ENCODE peak calls at places on chromosomes 3 and 15, in five cellular contexts. M is IMR-90, D is H1, F is K562, Q is SK-N-SH. V is an unnamed sample.

GRCh38 chr3:111917300-111917699 is 58.2 kb downstream of the PHLDB2 start:
- DNase-seq in M (peak), D (no peak), F (no peak), Q (no peak), V (no peak)

GRCh38 chr3:105835606-105836005 is 33.2 kb downstream of the CBLB start:
- DNase-seq in M (no peak), D (no peak), F (no peak), Q (no peak), V (no peak)

GRCh38 chr15:80015156-80015555 is 44.2 kb upstream of the BCL2A1 start:
- DNase-seq in M (no peak), D (no peak), F (no peak), Q (no peak), V (no peak)

GRCh38 chr3:153273217-153273616 is 111.2 kb downstream of the RAP2B start:
- DNase-seq in M (no peak), D (no peak), F (no peak), Q (no peak), V (no peak)

GRCh38 chr15:48440084-48440483 is 108.9 kb downstream of the DUT start:
- DNase-seq in M (peak), D (no peak), F (no peak), Q (no peak), V (no peak)

GRCh38 chr3:4741404-4742307 is 237.6 kb upstream of the BHLHE40 start:
- DNase-seq in M (peak), D (no peak), F (peak), Q (no peak), V (peak)

GRCh38 chr15:75104804-75105557 is 81.6 kb downstream of the PPCDC start:
- DNase-seq in M (peak), D (no peak), F (peak), Q (no peak), V (peak)

GRCh38 chr3:7739754-7740153 is 761.9 kb upstream of the LMCD1 start:
- DNase-seq in M (no peak), D (no peak), F (no peak), Q (no peak), V (no peak)

GRCh38 chr15:84834227-84834955 is 17.2 kb downstream of the ALPK3 start:
- DNase-seq in M (no peak), D (no peak), F (no peak), Q (no peak), V (no peak)

GRCh38 chr3:43338295-43338694 is 52.0 kb downstream of the SNRK start:
- DNase-seq in M (peak), D (no peak), F (peak), Q (no peak), V (no peak)

GRCh38 chr3:140753865-140754754 is 76.2 kb downstream of the TRIM42 start:
- DNase-seq in M (no peak), D (no peak), F (no peak), Q (no peak), V (no peak)

GRCh38 chr3:29694783-29695182 is 413.9 kb downstream of the RBMS3 start:
- DNase-seq in M (peak), D (no peak), F (no peak), Q (no peak), V (peak)

GRCh38 chr15:65374831-65375401 is 2.9 kb downstream of the IGDCC3 start:
- DNase-seq in M (peak), D (no peak), F (no peak), Q (no peak), V (no peak)

GRCh38 chr3:76107935-76108570 is 322.7 kb upstream of the ZNF717 start:
- DNase-seq in M (peak), D (no peak), F (peak), Q (peak), V (peak)

GRCh38 chr3:11391930-11392688 is 119.9 kb downstream of the ATG7 start:
- DNase-seq in M (peak), D (no peak), F (no peak), Q (peak), V (no peak)

GRCh38 chr15:40845511-40846284 is 1.9 kb downstream of the SPINT1 start:
- DNase-seq in M (no peak), D (no peak), F (no peak), Q (no peak), V (peak)

GRCh38 chr3:126982125-126982521 is 792 bp upstream of the PLXNA1 start:
- DNase-seq in M (peak), D (peak), F (peak), Q (no peak), V (no peak)

GRCh38 chr3:73484656-73485248 is 140.0 kb downstream of the PDZRN3 start:
- DNase-seq in M (peak), D (no peak), F (no peak), Q (no peak), V (no peak)

GRCh38 chr15:90320885-90321278 is 31.2 kb upstream of the ZNF774 start:
- DNase-seq in M (no peak), D (no peak), F (no peak), Q (no peak), V (no peak)

GRCh38 chr3:55547086-55547666 is 60.1 kb upstream of the WNT5A start:
- DNase-seq in M (no peak), D (no peak), F (no peak), Q (no peak), V (no peak)

GRCh38 chr3:160210799-160211221 is 14.4 kb upstream of the C3orf80 start:
- DNase-seq in M (peak), D (no peak), F (no peak), Q (no peak), V (peak)

GRCh38 chr15:89761929-89762328 is 10.9 kb upstream of the MESP1 start:
- DNase-seq in M (no peak), D (no peak), F (no peak), Q (no peak), V (no peak)

GRCh38 chr15:61081028-61081322 is 148.1 kb downstream of the RORA start:
- DNase-seq in M (no peak), D (no peak), F (no peak), Q (no peak), V (no peak)

GRCh38 chr3:42713747-42714146 is 11.1 kb upstream of the HHATL start:
- DNase-seq in M (no peak), D (no peak), F (no peak), Q (no peak), V (no peak)

GRCh38 chr3:36477655-36478054 is 97.4 kb downstream of the STAC start:
- DNase-seq in M (no peak), D (no peak), F (no peak), Q (no peak), V (no peak)

GRCh38 chr15:60362318-60363023 is 35.3 kb downstream of the ANXA2 start:
- DNase-seq in M (peak), D (no peak), F (no peak), Q (no peak), V (peak)

GRCh38 chr3:141578197-141578596 is 91.4 kb downstream of the RASA2 start:
- DNase-seq in M (peak), D (no peak), F (no peak), Q (no peak), V (no peak)

GRCh38 chr3:106610362-106610997 is 741.7 kb upstream of the CBLB start:
- DNase-seq in M (peak), D (no peak), F (no peak), Q (no peak), V (no peak)

GRCh38 chr3:158802399-158803023 is 657 bp downstream of the MFSD1 start:
- DNase-seq in M (peak), D (no peak), F (no peak), Q (no peak), V (no peak)

GRCh38 chr3:170180107-170180951 is 1.2 kb downstream of the PHC3 start:
- DNase-seq in M (peak), D (no peak), F (peak), Q (no peak), V (no peak)

GRCh38 chr3:158768881-158769518 is 32.9 kb upstream of the MFSD1 start:
- DNase-seq in M (peak), D (no peak), F (no peak), Q (no peak), V (peak)

GRCh38 chr3:100988080-100988479 is 5.1 kb downstream of the ABI3BP start:
- DNase-seq in M (no peak), D (no peak), F (no peak), Q (no peak), V (no peak)

GRCh38 chr3:59764131-59764530 is 714.3 kb upstream of the CFAP20DC start:
- DNase-seq in M (peak), D (no peak), F (no peak), Q (no peak), V (no peak)

GRCh38 chr3:47410801-47411646 is 30.2 kb downstream of the PTPN23 start:
- DNase-seq in M (no peak), D (no peak), F (no peak), Q (peak), V (no peak)

GRCh38 chr3:5039585-5039984 is 60.3 kb downstream of the BHLHE40 start:
- DNase-seq in M (no peak), D (no peak), F (no peak), Q (no peak), V (no peak)

GRCh38 chr3:4763604-4764247 is 215.5 kb upstream of the BHLHE40 start:
- DNase-seq in M (no peak), D (no peak), F (no peak), Q (no peak), V (no peak)

GRCh38 chr3:172984938-172985337 is 156.1 kb downstream of the SPATA16 start:
- DNase-seq in M (no peak), D (no peak), F (no peak), Q (no peak), V (no peak)

GRCh38 chr15:67821784-67822451 is 3.4 kb upstream of the SKOR1 start:
- DNase-seq in M (no peak), D (no peak), F (no peak), Q (peak), V (no peak)

GRCh38 chr3:177089901-177090300 is 107.4 kb downstream of the TBL1XR1 start:
- DNase-seq in M (no peak), D (no peak), F (no peak), Q (no peak), V (no peak)

GRCh38 chr3:138057384-138057783 is 47.4 kb downstream of the CLDN18 start:
- DNase-seq in M (no peak), D (no peak), F (no peak), Q (no peak), V (no peak)

GRCh38 chr3:194019766-194020165 is 116.2 kb upstream of the HES1 start:
- DNase-seq in M (no peak), D (no peak), F (no peak), Q (no peak), V (no peak)
- TF ChIP-seq USF2 in M (no peak), D (no peak), F (no peak), Q (no peak), V (no peak)

GRCh38 chr3:171231361-171231760 is 204.8 kb upstream of the SLC2A2 start:
- DNase-seq in M (no peak), D (no peak), F (no peak), Q (no peak), V (no peak)
- H2AFZ ChIP-seq in M (no peak), D (no peak), F (no peak), Q (no peak), V (no peak)

GRCh38 chr3:150013801-150014200 is 43.1 kb upstream of the PFN2 start:
- DNase-seq in M (no peak), D (no peak), F (no peak), Q (no peak), V (no peak)

GRCh38 chr3:150014782-150015181 is 44.1 kb upstream of the PFN2 start:
- DNase-seq in M (no peak), D (no peak), F (no peak), Q (no peak), V (no peak)

GRCh38 chr3:150020527-150020926 is 49.8 kb upstream of the PFN2 start:
- DNase-seq in M (peak), D (no peak), F (no peak), Q (no peak), V (no peak)

DNA sequence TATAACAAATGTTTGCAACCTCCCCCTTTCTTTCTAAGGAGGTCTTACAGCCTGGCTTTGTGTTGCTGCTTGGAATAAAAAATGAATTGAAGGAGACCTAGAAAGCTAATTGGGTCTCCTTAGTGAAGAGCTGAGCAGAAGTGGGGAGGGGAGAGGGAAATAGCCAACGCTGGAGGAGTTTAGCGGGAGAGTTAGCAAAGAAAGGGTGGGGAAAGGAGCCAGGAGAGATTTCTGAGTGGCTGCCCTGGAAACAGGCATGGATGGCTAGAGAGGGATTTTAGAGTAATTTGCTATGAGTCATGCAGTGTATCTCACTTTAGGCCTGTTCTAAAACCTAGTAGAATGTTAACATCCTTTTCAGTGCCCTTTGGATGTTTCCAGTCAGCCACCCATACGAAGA is 45.2 kb upstream of the PFN2 start:
- DNase-seq in M (no peak), D (no peak), F (no peak), Q (no peak), V (no peak)
- TF ChIP-seq USF2 in M (no peak), D (no peak), F (no peak), Q (no peak), V (no peak)

DNA sequence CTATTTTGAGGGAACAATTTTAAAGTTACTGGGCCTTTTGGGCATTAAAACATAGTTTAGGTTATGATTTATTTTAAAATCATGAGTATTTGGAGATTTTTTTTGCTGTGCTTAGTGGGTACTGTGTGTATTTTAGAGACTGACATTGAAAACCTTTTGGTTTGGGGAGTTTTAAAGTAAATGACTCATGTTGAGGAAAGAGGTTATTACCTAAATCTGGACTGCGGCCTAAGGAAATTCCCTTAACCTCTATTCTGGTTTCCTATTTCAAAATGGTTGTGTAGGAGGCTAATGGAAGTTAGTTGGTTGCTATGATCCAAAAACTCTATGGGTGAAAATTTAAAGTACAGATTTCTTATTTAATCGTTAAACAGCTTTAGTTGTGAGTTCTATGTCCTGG is 57.3 kb upstream of the DPH6 start:
- DNase-seq in M (peak), D (no peak), F (no peak), Q (no peak), V (no peak)
- H2AFZ ChIP-seq in M (no peak), D (no peak), F (no peak), Q (no peak), V (no peak)

GRCh38 chr3:57434041-57434440 is 110.1 kb downstream of the DNAH12 start:
- DNase-seq in M (peak), D (no peak), F (peak), Q (peak), V (peak)
- TF ChIP-seq USF2 in M (no peak), D (no peak), F (no peak), Q (no peak), V (no peak)

DNA sequence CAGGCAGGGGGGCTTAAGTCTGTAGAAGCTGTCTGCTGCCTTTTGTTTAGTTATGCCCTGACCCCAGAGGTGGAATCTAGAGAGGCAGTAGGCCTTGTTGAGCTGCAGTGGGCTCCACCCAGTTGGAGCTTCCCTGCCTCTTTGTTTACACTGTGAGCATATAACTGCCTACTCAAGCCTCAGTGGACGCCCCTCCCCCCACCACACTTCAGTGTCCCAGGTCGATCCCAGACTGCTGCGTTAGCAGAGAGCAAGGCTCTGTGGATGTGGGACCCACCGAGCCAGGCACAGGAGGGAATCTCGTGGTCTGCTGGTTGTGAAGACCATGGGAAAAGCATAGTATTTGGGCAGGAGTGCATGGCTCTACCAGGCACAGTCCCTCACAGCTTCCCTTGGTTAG is 446.8 kb upstream of the RARB start:
- DNase-seq in M (no peak), D (no peak), F (no peak), Q (no peak), V (no peak)
- H2AFZ ChIP-seq in M (no peak), D (no peak), F (no peak), Q (no peak), V (no peak)

GRCh38 chr3:50341537-50341936 is 901 bp upstream of the RASSF1 start:
- DNase-seq in M (no peak), D (no peak), F (no peak), Q (no peak), V (no peak)
- TF ChIP-seq USF2 in M (no peak), D (no peak), F (no peak), Q (no peak), V (no peak)

DNA sequence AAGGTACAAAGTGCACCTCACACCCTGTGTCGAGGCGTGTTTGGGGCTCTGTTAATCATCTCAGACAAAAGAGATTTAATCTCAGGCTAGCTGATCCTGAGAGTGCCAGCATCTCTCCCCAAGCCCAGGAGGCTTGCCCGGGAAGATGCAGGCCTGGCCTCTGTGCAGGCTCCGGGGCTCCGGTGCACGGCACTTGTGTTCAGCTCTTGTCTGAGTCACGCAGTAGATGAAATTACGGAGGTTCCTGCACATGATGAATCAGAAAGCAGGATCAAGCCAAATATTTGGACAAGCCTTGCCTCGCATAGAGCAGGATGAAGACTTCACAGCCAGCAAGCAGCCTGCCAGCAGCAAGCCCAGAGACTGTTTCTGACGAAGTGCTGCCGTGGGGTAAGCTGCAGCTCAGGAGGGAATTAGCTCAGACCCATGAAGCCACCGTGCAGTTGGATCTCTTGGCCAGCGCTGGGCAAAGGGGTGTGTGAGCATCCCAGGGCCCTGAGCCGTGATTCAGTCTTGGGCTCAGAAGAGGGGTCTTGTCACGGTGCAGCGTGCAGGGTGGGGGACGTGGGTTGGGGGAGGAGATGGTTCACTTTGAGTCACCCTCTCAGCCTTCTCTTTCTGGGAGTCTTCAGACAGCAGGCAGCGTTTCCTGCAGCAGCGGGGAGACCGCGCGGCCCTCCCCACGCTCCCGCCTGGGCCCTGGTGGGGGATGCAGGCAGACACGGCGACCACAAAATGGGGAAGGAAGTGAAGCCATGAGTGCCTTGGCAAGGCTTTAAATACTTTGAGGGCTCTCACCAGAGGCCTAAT is 89.2 kb upstream of the MEF2A start:
- DNase-seq in M (peak), D (no peak), F (no peak), Q (peak), V (peak)
- H2AFZ ChIP-seq in M (peak), D (peak), F (no peak), Q (peak), V (peak)